ENCODE peak calls at places on chromosomes 7 and 10, in six cellular contexts. S is transverse colon, L is Right ventricle myocardium inferior, X is coronary artery, G is GM20000, F is NCI-H187. H is an unnamed sample.

GRCh38 chr10:129057856-129058663 is 409.0 kb upstream of the MGMT start:
- DNase-seq in S (peak; percentile 57), L (no peak), X (peak; percentile 50), G (no peak), F (no peak), H (no peak)

GRCh38 chr7:131145026-131145425 is 182.7 kb upstream of the MKLN1 start:
- DNase-seq in S (no peak), L (no peak), X (no peak), G (no peak), F (no peak), H (no peak)

GRCh38 chr7:106757846-106758245 is 96.9 kb upstream of the CCDC71L start:
- DNase-seq in S (peak; percentile 38), L (no peak), X (no peak), G (no peak), F (no peak), H (no peak)

GRCh38 chr10:121154846-121155245 is 303.7 kb downstream of the WDR11 start:
- DNase-seq in S (peak; percentile 15), L (no peak), X (no peak), G (no peak), F (no peak), H (no peak)

GRCh38 chr10:26727005-26727404 is 29.5 kb downstream of the PDSS1 start:
- DNase-seq in S (no peak), L (no peak), X (no peak), G (no peak), F (no peak), H (no peak)

GRCh38 chr7:132250480-132251326 is 325.6 kb downstream of the PLXNA4 start:
- DNase-seq in S (no peak), L (no peak), X (peak; percentile 26), G (no peak), F (no peak), H (no peak)

GRCh38 chr7:26918241-26918640 is 53.9 kb upstream of the SKAP2 start:
- DNase-seq in S (no peak), L (no peak), X (no peak), G (no peak), F (no peak), H (no peak)

GRCh38 chr7:82714883-82715282 is 271.3 kb upstream of the CACNA2D1 start:
- DNase-seq in S (no peak), L (no peak), X (no peak), G (no peak), F (no peak), H (no peak)

GRCh38 chr10:78414380-78414779 is 380.7 kb downstream of the RPS24 start:
- DNase-seq in S (no peak), L (no peak), X (peak; percentile 49), G (no peak), F (no peak), H (no peak)

GRCh38 chr7:82443044-82443800 is at the start of gene CACNA2D1:
- DNase-seq in S (peak; percentile 7), L (no peak), X (no peak), G (peak; percentile 50), F (peak; percentile 57), H (peak; percentile 80)

GRCh38 chr7:46145412-46145811 is 224.3 kb upstream of the IGFBP3 start:
- DNase-seq in S (no peak), L (no peak), X (no peak), G (no peak), F (no peak), H (no peak)